ENCODE peak calls at places on chromosomes 13 and 19, in four cellular contexts. S is fibroblast of lung; Q is activated CD4-positive, alpha-beta T cell treated with anti-CD3 and anti-CD28 coated beads for 36 hours; G is CD8-positive, alpha-beta memory T cell. R is an unnamed sample.

GRCh38 chr19:33022472-33023116 is 42.1 kb downstream of the RHPN2 start:
- DNase-seq in S (no peak), G (no peak), Q (no peak), R (no peak)

GRCh38 chr13:72652681-72653080 is 74.7 kb downstream of the MZT1 start:
- DNase-seq in Q (no peak), S (no peak), G (no peak), R (no peak)

GRCh38 chr13:89763011-89763410 is 1584.5 kb upstream of the MIR17HG start:
- DNase-seq in S (peak; percentile 14), Q (no peak), G (no peak), R (no peak)

GRCh38 chr13:24746618-24747247 is 17.2 kb upstream of the RNF17 start:
- DNase-seq in S (no peak), Q (peak; percentile 40), G (no peak), R (no peak)

GRCh38 chr13:98348476-98348875 is 171.4 kb upstream of the RNF113B start:
- DNase-seq in Q (no peak), S (no peak), G (no peak), R (no peak)

GRCh38 chr13:89281331-89281730 is 1610.2 kb downstream of the SLITRK5 start:
- DNase-seq in S (no peak), G (no peak), Q (no peak), R (no peak)

GRCh38 chr19:21566073-21566472 is 60.7 kb downstream of the ZNF429 start:
- DNase-seq in Q (peak; percentile 47), S (no peak), G (no peak), R (no peak)

GRCh38 chr19:52188822-52189744 is 769 bp upstream of the PPP2R1A start:
- DNase-seq in Q (peak; percentile 98), G (no peak), S (no peak), R (no peak)

GRCh38 chr19:12733369-12733896 is 1.1 kb downstream of the TRIR start:
- DNase-seq in S (peak; percentile 45), Q (peak; percentile 82), G (no peak), R (peak; percentile 33)

GRCh38 chr13:26718146-26718545 is 42.4 kb downstream of the GPR12 start:
- DNase-seq in S (no peak), G (no peak), Q (no peak), R (no peak)

GRCh38 chr19:16330368-16330801 is 5.8 kb downstream of the KLF2 start:
- DNase-seq in Q (peak; percentile 98), G (peak; percentile 92), S (peak; percentile 73), R (peak; percentile 94)

GRCh38 chr13:113741101-113741731 is 17.8 kb upstream of the TMEM255B start:
- DNase-seq in S (no peak), Q (peak; percentile 39), G (no peak), R (no peak)

GRCh38 chr13:80033286-80033685 is 307.6 kb downstream of the SPRY2 start:
- DNase-seq in G (no peak), S (no peak), Q (no peak), R (no peak)

GRCh38 chr13:38264363-38265134 is 85.1 kb upstream of the UFM1 start:
- DNase-seq in S (no peak), Q (no peak), G (peak; percentile 0), R (no peak)

GRCh38 chr19:15378529-15379082 is 981 bp downstream of the AKAP8 start:
- DNase-seq in S (peak; percentile 52), G (peak; percentile 23), Q (peak; percentile 73), R (peak; percentile 73)

GRCh38 chr19:23554548-23554947 is 132.5 kb downstream of the ZNF675 start:
- DNase-seq in S (no peak), G (no peak), Q (no peak), R (no peak)

GRCh38 chr13:40148103-40148502 is 492.6 kb downstream of the COG6 start:
- DNase-seq in S (no peak), Q (peak; percentile 59), G (no peak), R (no peak)